ENCODE peak calls at places on chromosome 2, in six cellular contexts. A is K562, M is dorsolateral prefrontal cortex, B is brain microvascular endothelial cell, G is BJ, W is breast epithelium. L is an unnamed sample.
A peak's percentile ranks its signal among the peaks of the same experiment; 100 is the strongest.

GRCh38 chr2:151007365-151007764 is 254.3 kb downstream of the RBM43 start:
- DNase-seq in A (no peak), M (no peak), B (no peak), G (no peak), W (no peak), L (peak; percentile 10)

GRCh38 chr2:79512442-79513401 is at the start of gene CTNNA2:
- DNase-seq in A (peak; percentile 96), M (peak; percentile 77), B (no peak), G (no peak), W (no peak), L (no peak)

GRCh38 chr2:8312861-8313768 is 368.7 kb upstream of the ID2 start:
- DNase-seq in A (peak; percentile 59), M (no peak), B (no peak), G (no peak), W (no peak), L (peak; percentile 22)

GRCh38 chr2:100800910-100801309 is 19.0 kb upstream of the NPAS2 start:
- DNase-seq in A (no peak), M (no peak), B (no peak), G (no peak), W (no peak), L (no peak)

GRCh38 chr2:66569974-66570373 is 135.0 kb downstream of the MEIS1 start:
- DNase-seq in A (no peak), M (no peak), B (no peak), G (no peak), W (no peak), L (peak; percentile 61)

GRCh38 chr2:240144649-240145261 is 4.3 kb upstream of the OTOS start:
- DNase-seq in A (no peak), M (no peak), B (no peak), G (no peak), W (no peak), L (no peak)

GRCh38 chr2:33666879-33667278 is 67.8 kb upstream of the FAM98A start:
- DNase-seq in A (no peak), M (no peak), B (no peak), G (no peak), W (no peak), L (no peak)

GRCh38 chr2:187369471-187369870 is 78.6 kb downstream of the CALCRL start:
- DNase-seq in A (no peak), M (no peak), B (no peak), G (no peak), W (no peak), L (no peak)

GRCh38 chr2:236359426-236359825 is 95.2 kb upstream of the ASB18 start:
- DNase-seq in A (no peak), M (no peak), B (no peak), G (no peak), W (no peak), L (no peak)

GRCh38 chr2:172887280-172887679 is 151.6 kb downstream of the RAPGEF4 start:
- DNase-seq in A (no peak), M (no peak), B (no peak), G (no peak), W (no peak), L (no peak)

DNA sequence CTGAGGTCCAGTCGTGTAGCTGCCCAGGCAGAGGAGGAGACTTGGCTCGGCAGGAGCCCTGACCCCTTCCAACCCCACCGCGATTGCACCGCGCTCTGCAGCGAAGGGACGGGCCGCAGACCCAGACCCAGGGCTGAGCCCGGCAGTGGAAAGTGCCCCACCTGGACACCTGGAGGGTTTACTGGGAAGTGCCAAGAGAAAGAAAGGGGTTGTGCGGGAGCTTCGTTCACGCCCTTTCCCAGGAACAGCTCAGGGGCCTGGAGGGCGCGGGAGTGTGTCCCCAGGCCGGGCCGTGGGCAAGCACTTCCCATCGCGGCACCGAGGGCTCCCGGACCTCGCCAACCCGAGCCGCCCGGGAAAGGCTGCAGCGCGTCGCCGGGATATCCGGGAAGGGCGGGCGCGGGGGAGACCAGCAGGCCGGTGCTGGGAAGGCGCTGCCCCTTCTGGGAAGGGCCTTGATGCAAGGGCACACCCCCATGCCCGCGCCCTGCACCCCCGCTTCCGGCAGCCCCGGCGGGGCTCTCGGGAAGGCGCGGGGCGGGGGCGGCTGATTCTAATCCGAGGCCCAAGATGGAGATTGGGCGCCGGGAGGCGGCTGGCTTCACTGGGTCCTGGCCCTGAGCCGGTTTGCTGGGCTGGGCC is 36.1 kb upstream of the MRPL33 start:
- DNase-seq in A (peak; percentile 72), M (peak; percentile 38), B (peak; percentile 18), G (no peak), W (peak; percentile 82), L (no peak)
- H3K4me3 ChIP-seq in A (peak overlapping the region; percentile 19), M (peak overlapping the region; percentile 67), B (peak overlapping the region; percentile 46), G (peak overlapping the region; percentile 38), W (peak overlapping the region; percentile 66), L (peak overlapping the region; percentile 47)

GRCh38 chr2:42853571-42854206 is 61.3 kb upstream of the HAAO start:
- DNase-seq in A (no peak), M (no peak), B (no peak), G (no peak), W (no peak), L (no peak)
- TF ChIP-seq CTCF in A (no peak), M (no peak), B (no peak), G (no peak), W (no peak), L (no peak)

GRCh38 chr2:231395188-231396057 is at the start of gene B3GNT7:
- DNase-seq in A (no peak), M (no peak), B (no peak), G (no peak), W (no peak), L (no peak)
- H3K4me3 ChIP-seq in A (no peak within 1 kb of the TSS), M (peak within 1 kb of the TSS; percentile 50), B (peak within 1 kb of the TSS; percentile 20), G (peak within 1 kb of the TSS; percentile 31), W (peak within 1 kb of the TSS; percentile 86), L (peak within 1 kb of the TSS; percentile 35)

GRCh38 chr2:127101048-127101611 is 5.8 kb downstream of the BIN1 start:
- DNase-seq in A (no peak), M (no peak), B (no peak), G (no peak), W (no peak), L (no peak)
- TF ChIP-seq CTCF in A (no peak), M (no peak), B (no peak), G (no peak), W (no peak), L (no peak)

GRCh38 chr2:98932778-98933343 is 3.2 kb downstream of the CRACDL start:
- DNase-seq in A (no peak), M (no peak), B (no peak), G (no peak), W (no peak), L (no peak)

GRCh38 chr2:98936133-98936916 is at the start of gene CRACDL:
- DNase-seq in A (no peak), M (no peak), B (no peak), G (no peak), W (no peak), L (no peak)

GRCh38 chr2:98935777-98936132 is 270 bp downstream of the CRACDL start:
- DNase-seq in A (no peak), M (no peak), B (no peak), G (no peak), W (no peak), L (no peak)

GRCh38 chr2:98936917-98937351 is 909 bp upstream of the CRACDL start:
- DNase-seq in A (no peak), M (no peak), B (no peak), G (no peak), W (no peak), L (no peak)

DNA sequence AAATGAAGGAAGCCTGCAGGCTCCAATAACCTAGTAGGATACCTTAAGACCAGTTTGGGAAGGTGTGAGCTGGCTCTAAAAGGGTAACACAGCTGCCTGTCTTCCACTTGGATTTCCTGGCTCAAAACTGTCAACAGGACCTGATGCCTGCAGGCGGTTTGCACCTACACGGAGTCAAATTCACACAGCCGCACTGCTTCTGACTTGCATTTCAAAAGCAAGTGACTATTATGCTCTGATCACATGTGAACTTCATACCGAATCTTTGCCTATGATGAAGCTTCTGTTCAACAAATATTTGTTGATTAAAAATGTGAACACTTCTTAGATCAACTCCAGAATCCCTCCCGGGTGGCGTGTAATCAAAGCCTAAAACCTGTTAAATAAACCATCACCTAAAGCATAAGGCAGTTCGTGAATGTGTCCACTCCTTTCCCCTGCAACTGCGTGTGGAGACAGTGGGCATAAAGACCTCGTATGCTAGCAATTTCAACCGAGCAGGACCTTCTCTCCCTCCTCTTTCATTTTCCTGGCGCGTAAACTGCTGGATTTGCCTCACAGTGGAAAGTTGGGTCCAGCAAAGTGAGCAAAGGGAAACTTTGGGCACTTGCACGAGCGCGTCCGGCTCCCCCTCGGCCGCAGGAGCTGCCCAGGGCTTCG is 784 bp downstream of the CRACDL start:
- DNase-seq in A (no peak), M (no peak), B (no peak), G (no peak), W (no peak), L (no peak)
- H3K4me3 ChIP-seq in A (no peak overlapping the region), M (peak overlapping the region; percentile 72), B (peak overlapping the region; percentile 20), G (no peak overlapping the region), W (peak overlapping the region; percentile 83), L (peak overlapping the region; percentile 59)

GRCh38 chr2:134682726-134683125 is 36.1 kb downstream of the TMEM163 start:
- DNase-seq in A (no peak), M (no peak), B (no peak), G (no peak), W (no peak), L (no peak)
- TF ChIP-seq CTCF in A (no peak), M (no peak), B (no peak), G (no peak), W (no peak), L (no peak)